ENCODE peak calls at places on chromosomes 6 and 20, in five cellular contexts. K is lung microvascular endothelial cell, E is retina, J is left cardiac atrium, A is tibial artery. N is an unnamed sample.

GRCh38 chr20:57040924-57041323 is 225.5 kb downstream of the BMP7 start:
- DNase-seq in E (no peak), K (no peak), J (no peak), A (no peak), N (no peak)

GRCh38 chr6:44243345-44243744 is 3.6 kb upstream of the HSP90AB1 start:
- DNase-seq in J (peak), A (no peak), E (no peak), K (no peak), N (no peak)

GRCh38 chr20:62852841-62853240 is 8.8 kb downstream of the TCFL5 start:
- DNase-seq in A (no peak), E (no peak), J (no peak), K (no peak), N (no peak)

GRCh38 chr6:39823187-39823815 is 31.1 kb downstream of the DAAM2 start:
- DNase-seq in J (no peak), K (no peak), A (peak), E (no peak), N (no peak)

GRCh38 chr6:165880721-165881120 is 217.7 kb upstream of the PDE10A start:
- DNase-seq in J (no peak), K (no peak), E (no peak), A (no peak), N (no peak)

GRCh38 chr20:3276400-3277015 is 37.5 kb upstream of the SLC4A11 start:
- DNase-seq in A (no peak), K (peak), J (no peak), E (peak), N (no peak)

GRCh38 chr6:134574491-134574890 is 256.6 kb upstream of the SGK1 start:
- DNase-seq in A (no peak), E (no peak), J (no peak), K (peak), N (no peak)

GRCh38 chr6:97524846-97525245 is 241.8 kb upstream of the MMS22L start:
- DNase-seq in E (peak), K (peak), J (no peak), A (no peak), N (no peak)

GRCh38 chr6:111605100-111605748 is 454 bp downstream of the TRAF3IP2 start:
- DNase-seq in A (peak), E (peak), K (peak), J (peak), N (peak)

N was measured in sciatic nerve.